ENCODE peak calls at places on chromosomes 4 and X, in four cellular contexts. One of them, this sample, is unnamed.

GRCh38 chr4:91325495-91325894 is 978.3 kb upstream of the GRID2 start:
- DNase-seq in MG63: peak
- DNase-seq in cardiac fibroblast: peak
- DNase-seq in A673: peak
- DNase-seq in this sample: peak

GRCh38 chr4:127179451-127180087 is 453.2 kb upstream of the INTU start:
- DNase-seq in MG63: no peak
- DNase-seq in cardiac fibroblast: no peak
- DNase-seq in A673: no peak
- DNase-seq in this sample: no peak

GRCh38 chrX:148443216-148443615 is 57.2 kb upstream of the AFF2 start:
- DNase-seq in MG63: no peak
- DNase-seq in cardiac fibroblast: no peak
- DNase-seq in A673: no peak
- DNase-seq in this sample: no peak

GRCh38 chr4:137470806-137471205 is 61.5 kb downstream of the PCDH18 start:
- DNase-seq in MG63: no peak
- DNase-seq in cardiac fibroblast: peak
- DNase-seq in A673: no peak
- DNase-seq in this sample: peak

GRCh38 chr4:160202802-160203201 is 1099.9 kb downstream of the RAPGEF2 start:
- DNase-seq in MG63: no peak
- DNase-seq in cardiac fibroblast: no peak
- DNase-seq in A673: no peak
- DNase-seq in this sample: peak

GRCh38 chrX:152897216-152898144 is at the start of gene ZNF185:
- DNase-seq in MG63: no peak
- DNase-seq in cardiac fibroblast: peak
- DNase-seq in A673: peak
- DNase-seq in this sample: peak

GRCh38 chr4:109559625-109559982 is 442 bp upstream of the MCUB start:
- DNase-seq in MG63: peak
- DNase-seq in cardiac fibroblast: no peak
- DNase-seq in A673: no peak
- DNase-seq in this sample: no peak

GRCh38 chrX:781216-782211 is 150.9 kb downstream of the SHOX start:
- DNase-seq in MG63: peak
- DNase-seq in cardiac fibroblast: no peak
- DNase-seq in A673: no peak
- DNase-seq in this sample: no peak

GRCh38 chr4:100906973-100907372 is 389.2 kb upstream of the EMCN start:
- DNase-seq in MG63: no peak
- DNase-seq in cardiac fibroblast: no peak
- DNase-seq in A673: no peak
- DNase-seq in this sample: no peak

GRCh38 chr4:169986369-169986768 is 39.8 kb downstream of the MFAP3L start:
- DNase-seq in MG63: no peak
- DNase-seq in cardiac fibroblast: no peak
- DNase-seq in A673: no peak
- DNase-seq in this sample: no peak

GRCh38 chrX:23332888-23333821 is 1.5 kb upstream of the PTCHD1 start:
- DNase-seq in MG63: no peak
- DNase-seq in cardiac fibroblast: no peak
- DNase-seq in A673: no peak
- DNase-seq in this sample: no peak

GRCh38 chr4:90769251-90769650 is 642.1 kb downstream of the CCSER1 start:
- DNase-seq in MG63: no peak
- DNase-seq in cardiac fibroblast: no peak
- DNase-seq in A673: no peak
- DNase-seq in this sample: peak

GRCh38 chrX:132004728-132005127 is 18.4 kb upstream of the STK26 start:
- DNase-seq in MG63: no peak
- DNase-seq in cardiac fibroblast: no peak
- DNase-seq in A673: no peak
- DNase-seq in this sample: peak

GRCh38 chrX:119984652-119985051 is 41.1 kb upstream of the NKAP start:
- DNase-seq in MG63: no peak
- DNase-seq in cardiac fibroblast: no peak
- DNase-seq in A673: no peak
- DNase-seq in this sample: no peak

GRCh38 chr4:88162636-88163035 is 4.2 kb upstream of the ABCG2 start:
- DNase-seq in MG63: no peak
- DNase-seq in cardiac fibroblast: no peak
- DNase-seq in A673: no peak
- DNase-seq in this sample: no peak

GRCh38 chrX:43655961-43656494 is at the start of gene MAOA:
- DNase-seq in MG63: peak
- DNase-seq in cardiac fibroblast: peak
- DNase-seq in A673: peak
- DNase-seq in this sample: no peak

GRCh38 chrX:131895002-131895401 is 128.1 kb upstream of the STK26 start:
- DNase-seq in MG63: no peak
- DNase-seq in cardiac fibroblast: peak
- DNase-seq in A673: no peak
- DNase-seq in this sample: peak

GRCh38 chr4:95212692-95213091 is 336.1 kb downstream of the UNC5C start:
- DNase-seq in MG63: no peak
- DNase-seq in cardiac fibroblast: no peak
- DNase-seq in A673: no peak
- DNase-seq in this sample: no peak

GRCh38 chrX:108090474-108091265 is 672 bp downstream of the PSMD10 start:
- DNase-seq in MG63: no peak
- DNase-seq in cardiac fibroblast: peak
- DNase-seq in A673: peak
- DNase-seq in this sample: peak

DNA sequence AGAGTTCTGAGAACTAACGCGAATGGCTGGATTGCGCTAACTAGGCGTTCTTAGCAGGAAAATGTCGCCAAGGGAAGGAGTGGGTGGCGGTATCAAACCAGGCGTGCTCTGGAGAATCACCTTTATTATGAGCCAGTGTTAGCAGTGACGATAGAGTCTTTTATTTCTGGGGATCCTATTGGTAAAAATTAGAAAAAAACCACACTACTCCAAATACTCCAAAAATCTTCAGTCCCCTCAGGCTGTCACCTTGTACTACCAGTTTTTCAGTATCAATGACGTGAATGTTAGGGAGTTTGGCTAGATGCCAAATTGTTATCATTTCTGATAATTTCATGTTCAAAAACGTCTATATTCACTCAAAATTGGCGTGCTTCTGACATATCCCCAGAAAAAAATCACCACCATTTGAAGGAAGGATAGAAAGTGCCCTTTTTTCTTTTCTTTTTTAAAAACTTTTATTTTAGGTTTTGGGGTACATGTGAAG is 1.5 kb downstream of the UGT8 start:
- DNase-seq in MG63: no peak
- DNase-seq in cardiac fibroblast: no peak
- DNase-seq in A673: peak
- DNase-seq in this sample: no peak
- H3K4me3 ChIP-seq in MG63: no peak
- H3K4me3 ChIP-seq in cardiac fibroblast: no peak
- H3K4me3 ChIP-seq in A673: peak
- H3K4me3 ChIP-seq in this sample: no peak

GRCh38 chrX:40007746-40008705 is 89.7 kb downstream of the BCOR start:
- DNase-seq in MG63: no peak
- DNase-seq in cardiac fibroblast: no peak
- DNase-seq in A673: no peak
- DNase-seq in this sample: no peak

GRCh38 chrX:40010550-40011364 is 87.0 kb downstream of the BCOR start:
- DNase-seq in MG63: no peak
- DNase-seq in cardiac fibroblast: no peak
- DNase-seq in A673: peak
- DNase-seq in this sample: peak

GRCh38 chrX:40008841-40009461 is 88.8 kb downstream of the BCOR start:
- DNase-seq in MG63: no peak
- DNase-seq in cardiac fibroblast: peak
- DNase-seq in A673: peak
- DNase-seq in this sample: no peak

GRCh38 chrX:40009890-40010289 is 87.9 kb downstream of the BCOR start:
- DNase-seq in MG63: no peak
- DNase-seq in cardiac fibroblast: no peak
- DNase-seq in A673: no peak
- DNase-seq in this sample: no peak

DNA sequence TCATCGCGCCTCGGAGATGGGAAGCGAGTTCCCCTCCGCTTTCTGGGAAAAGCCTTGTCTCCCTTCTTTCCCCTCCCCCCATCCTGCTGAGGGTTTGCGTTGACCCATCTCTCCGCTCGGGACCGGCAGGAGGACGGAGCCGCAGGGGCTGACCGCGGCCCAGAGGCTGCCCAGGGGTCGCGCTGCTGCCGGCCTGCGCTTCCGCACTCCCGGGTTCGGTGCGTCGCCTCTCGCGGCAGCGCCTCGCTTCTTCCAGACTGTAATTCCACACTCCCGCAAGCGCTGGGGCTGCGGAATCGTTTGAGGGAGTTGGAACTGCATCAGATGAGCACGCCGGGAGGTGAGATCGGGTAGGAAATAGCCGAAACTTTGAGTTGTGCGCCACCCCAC is 88.3 kb downstream of the BCOR start:
- DNase-seq in MG63: no peak
- DNase-seq in cardiac fibroblast: no peak
- DNase-seq in A673: no peak
- DNase-seq in this sample: peak
- H3K4me3 ChIP-seq in MG63: no peak
- H3K4me3 ChIP-seq in cardiac fibroblast: no peak
- H3K4me3 ChIP-seq in A673: peak
- H3K4me3 ChIP-seq in this sample: peak

DNA sequence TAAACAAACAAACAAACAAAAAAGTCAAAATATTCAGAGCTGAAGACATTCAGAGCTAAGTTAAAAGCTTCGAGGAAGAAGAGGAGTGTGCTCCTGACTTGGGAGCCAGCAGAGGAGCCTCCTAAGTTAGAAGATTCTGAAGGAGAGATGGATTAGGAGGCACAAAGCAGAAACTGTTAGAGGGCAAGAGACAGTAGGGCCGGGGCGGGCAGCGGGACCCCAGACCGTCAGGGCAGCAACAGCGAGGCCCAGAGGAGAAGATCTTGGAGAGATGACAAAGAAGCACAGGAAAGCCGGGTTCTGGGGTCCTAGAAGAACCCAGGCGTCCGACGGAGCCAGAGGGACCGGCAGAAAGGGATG is 682 bp downstream of the KLHL13 start:
- DNase-seq in MG63: no peak
- DNase-seq in cardiac fibroblast: no peak
- DNase-seq in A673: peak
- DNase-seq in this sample: no peak
- H3K4me3 ChIP-seq in MG63: peak
- H3K4me3 ChIP-seq in cardiac fibroblast: peak
- H3K4me3 ChIP-seq in A673: peak
- H3K4me3 ChIP-seq in this sample: peak

GRCh38 chr4:114076865-114077264 is 97.4 kb upstream of the ARSJ start:
- DNase-seq in MG63: no peak
- DNase-seq in cardiac fibroblast: no peak
- DNase-seq in A673: no peak
- DNase-seq in this sample: no peak

GRCh38 chr4:114082348-114082747 is 102.9 kb upstream of the ARSJ start:
- DNase-seq in MG63: no peak
- DNase-seq in cardiac fibroblast: no peak
- DNase-seq in A673: no peak
- DNase-seq in this sample: no peak

GRCh38 chr4:114078636-114079035 is 99.2 kb upstream of the ARSJ start:
- DNase-seq in MG63: no peak
- DNase-seq in cardiac fibroblast: peak
- DNase-seq in A673: no peak
- DNase-seq in this sample: no peak

GRCh38 chr4:114077610-114078009 is 98.2 kb upstream of the ARSJ start:
- DNase-seq in MG63: peak
- DNase-seq in cardiac fibroblast: peak
- DNase-seq in A673: peak
- DNase-seq in this sample: peak

GRCh38 chr4:114081783-114082182 is 102.3 kb upstream of the ARSJ start:
- DNase-seq in MG63: no peak
- DNase-seq in cardiac fibroblast: no peak
- DNase-seq in A673: no peak
- DNase-seq in this sample: no peak
- H3K4me3 ChIP-seq in MG63: no peak
- H3K4me3 ChIP-seq in cardiac fibroblast: no peak
- H3K4me3 ChIP-seq in A673: no peak
- H3K4me3 ChIP-seq in this sample: no peak